ENCODE peak calls at places on chromosome 16, in five cellular contexts. One of them, this sample, is unnamed.

GRCh38 chr16:85151603-85152413 is 39.5 kb upstream of the CIBAR2 start:
- DNase-seq in fibroblast of lung: peak
- DNase-seq in suprapubic skin: peak
- DNase-seq in CD8-positive, alpha-beta T cell: peak
- DNase-seq in sigmoid colon: peak
- DNase-seq in this sample: peak

GRCh38 chr16:24045641-24046040 is 209.9 kb downstream of the PRKCB start:
- DNase-seq in fibroblast of lung: no peak
- DNase-seq in suprapubic skin: no peak
- DNase-seq in CD8-positive, alpha-beta T cell: no peak
- DNase-seq in sigmoid colon: no peak
- DNase-seq in this sample: no peak

GRCh38 chr16:52078716-52079655 is 468.0 kb downstream of the TOX3 start:
- DNase-seq in fibroblast of lung: no peak
- DNase-seq in suprapubic skin: no peak
- DNase-seq in CD8-positive, alpha-beta T cell: no peak
- DNase-seq in sigmoid colon: no peak
- DNase-seq in this sample: no peak

GRCh38 chr16:86222965-86223551 is 287.3 kb upstream of the FOXF1 start:
- DNase-seq in fibroblast of lung: peak
- DNase-seq in suprapubic skin: peak
- DNase-seq in CD8-positive, alpha-beta T cell: no peak
- DNase-seq in sigmoid colon: peak
- DNase-seq in this sample: no peak

GRCh38 chr16:86758932-86759331 is 180.6 kb downstream of the FOXL1 start:
- DNase-seq in fibroblast of lung: no peak
- DNase-seq in suprapubic skin: no peak
- DNase-seq in CD8-positive, alpha-beta T cell: no peak
- DNase-seq in sigmoid colon: no peak
- DNase-seq in this sample: no peak

GRCh38 chr16:2148714-2149629 is 547 bp downstream of the RAB26 start:
- DNase-seq in fibroblast of lung: peak
- DNase-seq in suprapubic skin: no peak
- DNase-seq in CD8-positive, alpha-beta T cell: no peak
- DNase-seq in sigmoid colon: no peak
- DNase-seq in this sample: no peak

GRCh38 chr16:19283637-19284036 is 1.9 kb upstream of the CLEC19A start:
- DNase-seq in fibroblast of lung: no peak
- DNase-seq in suprapubic skin: no peak
- DNase-seq in CD8-positive, alpha-beta T cell: no peak
- DNase-seq in sigmoid colon: no peak
- DNase-seq in this sample: no peak

GRCh38 chr16:2162676-2163118 is 7.1 kb downstream of the TRAF7 start:
- DNase-seq in fibroblast of lung: no peak
- DNase-seq in suprapubic skin: no peak
- DNase-seq in CD8-positive, alpha-beta T cell: no peak
- DNase-seq in sigmoid colon: no peak
- DNase-seq in this sample: no peak

GRCh38 chr16:89023621-89024511 is 46.9 kb upstream of the CBFA2T3 start:
- DNase-seq in fibroblast of lung: no peak
- DNase-seq in suprapubic skin: no peak
- DNase-seq in CD8-positive, alpha-beta T cell: no peak
- DNase-seq in sigmoid colon: peak
- DNase-seq in this sample: no peak

GRCh38 chr16:81885976-81886586 is 107.0 kb downstream of the PLCG2 start:
- DNase-seq in fibroblast of lung: peak
- DNase-seq in suprapubic skin: no peak
- DNase-seq in CD8-positive, alpha-beta T cell: no peak
- DNase-seq in sigmoid colon: no peak
- DNase-seq in this sample: no peak

GRCh38 chr16:85056211-85056748 is 28.7 kb downstream of the KIAA0513 start:
- DNase-seq in fibroblast of lung: peak
- DNase-seq in suprapubic skin: no peak
- DNase-seq in CD8-positive, alpha-beta T cell: no peak
- DNase-seq in sigmoid colon: no peak
- DNase-seq in this sample: no peak

GRCh38 chr16:68488559-68488958 is 40.3 kb upstream of the SMPD3 start:
- DNase-seq in fibroblast of lung: no peak
- DNase-seq in suprapubic skin: no peak
- DNase-seq in CD8-positive, alpha-beta T cell: no peak
- DNase-seq in sigmoid colon: no peak
- DNase-seq in this sample: no peak

GRCh38 chr16:27238016-27238587 is 30.5 kb downstream of the NSMCE1 start:
- DNase-seq in fibroblast of lung: no peak
- DNase-seq in suprapubic skin: peak
- DNase-seq in CD8-positive, alpha-beta T cell: peak
- DNase-seq in sigmoid colon: peak
- DNase-seq in this sample: no peak
- H3K27ac ChIP-seq in fibroblast of lung: peak
- H3K27ac ChIP-seq in suprapubic skin: peak
- H3K27ac ChIP-seq in CD8-positive, alpha-beta T cell: peak
- H3K27ac ChIP-seq in sigmoid colon: peak
- H3K27ac ChIP-seq in this sample: no peak

DNA sequence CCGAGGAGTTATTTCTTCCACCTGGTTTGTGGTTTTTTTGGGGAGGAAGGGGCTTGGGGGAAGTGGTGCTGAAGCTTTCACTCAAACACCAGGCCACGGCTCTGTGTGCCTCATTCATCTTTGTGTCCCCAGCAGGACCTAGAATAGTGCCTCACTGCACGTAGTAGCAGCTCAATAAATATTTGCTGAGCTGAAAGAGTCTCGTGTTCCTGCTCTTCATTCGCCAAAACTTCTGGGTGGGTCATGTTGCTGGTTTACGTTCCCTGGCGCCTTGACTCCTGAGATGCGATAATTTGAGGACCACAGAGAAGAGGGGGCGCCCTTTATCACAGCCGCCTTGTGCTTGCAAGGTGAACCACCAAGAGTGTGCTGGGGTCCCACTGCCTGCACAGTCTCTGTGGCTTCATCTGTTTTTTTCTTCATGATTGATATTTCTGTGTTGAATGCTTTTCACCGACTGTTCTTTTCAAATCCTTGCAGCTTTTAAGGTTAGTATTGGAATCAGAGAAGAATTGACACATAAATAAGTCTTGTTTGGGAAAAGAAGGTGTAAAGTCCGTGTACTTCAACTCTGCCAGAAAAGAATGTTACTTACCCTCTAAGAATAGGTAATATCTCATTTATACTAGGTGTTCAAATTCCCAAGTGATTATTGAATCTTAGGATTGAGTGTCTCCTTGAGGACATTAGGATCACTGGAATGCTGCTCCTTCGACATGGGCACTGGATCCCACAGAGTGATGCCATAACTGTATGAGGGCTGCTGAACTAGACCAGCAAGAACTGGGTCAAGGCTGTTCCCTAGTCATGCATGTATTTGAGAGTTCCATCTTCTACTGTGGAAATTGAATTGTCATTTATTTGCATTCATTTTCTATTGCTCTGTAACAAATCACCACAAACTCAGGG is 92.7 kb upstream of the CLEC18A start:
- DNase-seq in fibroblast of lung: no peak
- DNase-seq in suprapubic skin: no peak
- DNase-seq in CD8-positive, alpha-beta T cell: no peak
- DNase-seq in sigmoid colon: no peak
- DNase-seq in this sample: no peak
- H3K27ac ChIP-seq in fibroblast of lung: no peak
- H3K27ac ChIP-seq in suprapubic skin: no peak
- H3K27ac ChIP-seq in CD8-positive, alpha-beta T cell: no peak
- H3K27ac ChIP-seq in sigmoid colon: no peak
- H3K27ac ChIP-seq in this sample: peak

GRCh38 chr16:14151256-14152030 is 80.3 kb downstream of the MRTFB start:
- DNase-seq in fibroblast of lung: no peak
- DNase-seq in suprapubic skin: no peak
- DNase-seq in CD8-positive, alpha-beta T cell: no peak
- DNase-seq in sigmoid colon: no peak
- DNase-seq in this sample: no peak

GRCh38 chr16:14148016-14148415 is 76.9 kb downstream of the MRTFB start:
- DNase-seq in fibroblast of lung: no peak
- DNase-seq in suprapubic skin: no peak
- DNase-seq in CD8-positive, alpha-beta T cell: no peak
- DNase-seq in sigmoid colon: no peak
- DNase-seq in this sample: no peak

GRCh38 chr16:14148569-14148968 is 77.5 kb downstream of the MRTFB start:
- DNase-seq in fibroblast of lung: peak
- DNase-seq in suprapubic skin: no peak
- DNase-seq in CD8-positive, alpha-beta T cell: no peak
- DNase-seq in sigmoid colon: no peak
- DNase-seq in this sample: no peak

GRCh38 chr16:14150796-14151195 is 79.7 kb downstream of the MRTFB start:
- DNase-seq in fibroblast of lung: no peak
- DNase-seq in suprapubic skin: no peak
- DNase-seq in CD8-positive, alpha-beta T cell: no peak
- DNase-seq in sigmoid colon: no peak
- DNase-seq in this sample: no peak

DNA sequence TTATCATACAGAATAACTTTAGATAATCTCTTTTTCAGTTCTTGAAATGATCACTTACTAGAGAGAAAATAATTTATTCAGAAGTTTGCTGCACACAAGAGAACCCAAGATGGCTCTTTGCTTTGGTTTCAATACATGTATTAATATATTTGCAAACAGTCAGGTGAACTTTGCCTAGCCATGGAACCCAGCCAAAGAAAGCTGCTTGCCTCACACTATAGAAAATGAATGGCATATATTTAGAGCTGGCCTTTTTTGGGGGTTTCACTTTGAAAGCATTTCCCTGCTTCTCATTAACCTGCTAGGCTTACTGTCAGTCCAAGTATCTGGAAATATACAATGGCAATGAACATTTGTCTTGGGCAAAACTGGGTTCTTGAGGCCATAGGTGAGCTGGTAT is 75.3 kb downstream of the MRTFB start:
- DNase-seq in fibroblast of lung: no peak
- DNase-seq in suprapubic skin: no peak
- DNase-seq in CD8-positive, alpha-beta T cell: no peak
- DNase-seq in sigmoid colon: no peak
- DNase-seq in this sample: no peak
- H3K27ac ChIP-seq in fibroblast of lung: no peak
- H3K27ac ChIP-seq in suprapubic skin: no peak
- H3K27ac ChIP-seq in CD8-positive, alpha-beta T cell: no peak
- H3K27ac ChIP-seq in sigmoid colon: no peak
- H3K27ac ChIP-seq in this sample: no peak

GRCh38 chr16:11342021-11342855 is 3.0 kb upstream of the RMI2 start:
- DNase-seq in fibroblast of lung: no peak
- DNase-seq in suprapubic skin: no peak
- DNase-seq in CD8-positive, alpha-beta T cell: no peak
- DNase-seq in sigmoid colon: no peak
- DNase-seq in this sample: no peak

GRCh38 chr16:11345040-11345862 is at the start of gene RMI2:
- DNase-seq in fibroblast of lung: peak
- DNase-seq in suprapubic skin: peak
- DNase-seq in CD8-positive, alpha-beta T cell: peak
- DNase-seq in sigmoid colon: peak
- DNase-seq in this sample: peak

GRCh38 chr16:11334831-11335404 is 10.3 kb upstream of the RMI2 start:
- DNase-seq in fibroblast of lung: no peak
- DNase-seq in suprapubic skin: no peak
- DNase-seq in CD8-positive, alpha-beta T cell: no peak
- DNase-seq in sigmoid colon: no peak
- DNase-seq in this sample: no peak

GRCh38 chr16:11341371-11341770 is 3.9 kb upstream of the RMI2 start:
- DNase-seq in fibroblast of lung: no peak
- DNase-seq in suprapubic skin: no peak
- DNase-seq in CD8-positive, alpha-beta T cell: no peak
- DNase-seq in sigmoid colon: no peak
- DNase-seq in this sample: no peak

GRCh38 chr16:11340710-11341109 is 4.5 kb upstream of the RMI2 start:
- DNase-seq in fibroblast of lung: no peak
- DNase-seq in suprapubic skin: no peak
- DNase-seq in CD8-positive, alpha-beta T cell: no peak
- DNase-seq in sigmoid colon: no peak
- DNase-seq in this sample: no peak
- H3K27ac ChIP-seq in fibroblast of lung: no peak
- H3K27ac ChIP-seq in suprapubic skin: no peak
- H3K27ac ChIP-seq in CD8-positive, alpha-beta T cell: no peak
- H3K27ac ChIP-seq in sigmoid colon: no peak
- H3K27ac ChIP-seq in this sample: no peak

GRCh38 chr16:30368122-30368791 is 2.0 kb downstream of the TBC1D10B start:
- DNase-seq in fibroblast of lung: peak
- DNase-seq in suprapubic skin: peak
- DNase-seq in CD8-positive, alpha-beta T cell: no peak
- DNase-seq in sigmoid colon: peak
- DNase-seq in this sample: no peak

GRCh38 chr16:30369091-30369937 is 980 bp downstream of the TBC1D10B start:
- DNase-seq in fibroblast of lung: no peak
- DNase-seq in suprapubic skin: no peak
- DNase-seq in CD8-positive, alpha-beta T cell: no peak
- DNase-seq in sigmoid colon: peak
- DNase-seq in this sample: no peak

GRCh38 chr16:30366511-30366910 is 3.8 kb downstream of the TBC1D10B start:
- DNase-seq in fibroblast of lung: no peak
- DNase-seq in suprapubic skin: no peak
- DNase-seq in CD8-positive, alpha-beta T cell: no peak
- DNase-seq in sigmoid colon: no peak
- DNase-seq in this sample: no peak

GRCh38 chr16:30368792-30369090 is 1.6 kb downstream of the TBC1D10B start:
- DNase-seq in fibroblast of lung: no peak
- DNase-seq in suprapubic skin: no peak
- DNase-seq in CD8-positive, alpha-beta T cell: no peak
- DNase-seq in sigmoid colon: no peak
- DNase-seq in this sample: no peak

DNA sequence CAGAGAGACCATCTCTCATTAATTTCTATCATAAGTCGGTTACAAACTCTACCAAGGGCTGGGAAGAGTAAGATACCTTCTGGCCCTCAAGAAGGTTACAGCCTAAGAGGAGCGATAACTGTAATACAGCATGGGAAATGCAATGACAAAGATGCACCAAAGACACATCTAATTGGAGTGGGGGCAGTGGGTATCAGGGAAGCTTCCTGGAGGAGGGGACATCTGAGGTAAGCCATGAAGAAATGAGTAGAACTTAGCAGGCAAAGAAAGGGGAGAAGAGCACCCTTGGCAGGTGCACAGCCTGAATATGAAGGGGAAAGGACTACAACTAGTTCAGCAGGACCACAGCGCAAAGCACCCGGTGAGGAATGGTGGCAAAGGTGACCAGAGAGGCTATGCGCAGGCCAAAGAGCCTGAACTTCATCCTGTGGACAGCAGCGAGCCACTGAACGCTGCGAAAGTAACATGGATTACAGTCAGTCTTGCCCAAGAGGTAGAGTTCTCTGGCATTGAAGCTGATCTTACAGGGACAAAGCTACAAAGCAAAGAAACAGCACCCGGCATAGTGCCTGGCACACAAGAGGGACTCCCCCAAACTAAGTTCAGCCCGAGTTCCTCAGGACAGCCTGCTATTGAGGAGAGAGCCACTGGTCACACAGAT is 2.8 kb downstream of the TBC1D10B start:
- DNase-seq in fibroblast of lung: no peak
- DNase-seq in suprapubic skin: no peak
- DNase-seq in CD8-positive, alpha-beta T cell: no peak
- DNase-seq in sigmoid colon: no peak
- DNase-seq in this sample: no peak
- H3K27ac ChIP-seq in fibroblast of lung: peak
- H3K27ac ChIP-seq in suprapubic skin: no peak
- H3K27ac ChIP-seq in CD8-positive, alpha-beta T cell: no peak
- H3K27ac ChIP-seq in sigmoid colon: peak
- H3K27ac ChIP-seq in this sample: peak

GRCh38 chr16:8299635-8300034 is 290.7 kb downstream of the TMEM114 start:
- DNase-seq in fibroblast of lung: no peak
- DNase-seq in suprapubic skin: no peak
- DNase-seq in CD8-positive, alpha-beta T cell: no peak
- DNase-seq in sigmoid colon: no peak
- DNase-seq in this sample: no peak
- H3K27ac ChIP-seq in fibroblast of lung: no peak
- H3K27ac ChIP-seq in suprapubic skin: no peak
- H3K27ac ChIP-seq in CD8-positive, alpha-beta T cell: no peak
- H3K27ac ChIP-seq in sigmoid colon: no peak
- H3K27ac ChIP-seq in this sample: no peak

GRCh38 chr16:77675464-77676324 is 46.6 kb upstream of the NUDT7 start:
- DNase-seq in fibroblast of lung: peak
- DNase-seq in suprapubic skin: peak
- DNase-seq in CD8-positive, alpha-beta T cell: peak
- DNase-seq in sigmoid colon: peak
- DNase-seq in this sample: peak
- H3K27ac ChIP-seq in fibroblast of lung: no peak
- H3K27ac ChIP-seq in suprapubic skin: no peak
- H3K27ac ChIP-seq in CD8-positive, alpha-beta T cell: no peak
- H3K27ac ChIP-seq in sigmoid colon: no peak
- H3K27ac ChIP-seq in this sample: no peak

This sample was measured in thoracic aorta.